ENCODE peak calls at places on chromosomes 2 and 18, in five cellular contexts. U is body of pancreas, M is breast epithelium, A is right lobe of liver, F is transverse colon. B is an unnamed sample.

GRCh38 chr2:240948086-240948485 is 42.0 kb downstream of the CROCC2 start:
- DNase-seq in F (peak; percentile 3), M (peak; percentile 25), A (no peak), U (no peak), B (no peak)

GRCh38 chr2:139175510-139175909 is 395.3 kb upstream of the NXPH2 start:
- DNase-seq in F (no peak), A (no peak), M (no peak), U (no peak), B (no peak)

GRCh38 chr2:72887032-72887835 is at the start of gene SPR:
- DNase-seq in A (peak; percentile 91), M (peak; percentile 68), U (peak; percentile 82), F (peak; percentile 85), B (peak; percentile 74)

GRCh38 chr2:128413014-128413717 is 94.5 kb upstream of the HS6ST1 start:
- DNase-seq in A (no peak), F (no peak), U (no peak), M (no peak), B (no peak)

GRCh38 chr2:3868426-3868825 is 165.1 kb downstream of the DCDC2C start:
- DNase-seq in M (no peak), U (no peak), F (no peak), A (no peak), B (no peak)

GRCh38 chr2:209463226-209463625 is 39.4 kb downstream of the MAP2 start:
- DNase-seq in F (no peak), M (no peak), A (no peak), U (no peak), B (no peak)

GRCh38 chr2:96527990-96528679 is 8.4 kb upstream of the ARID5A start:
- DNase-seq in F (peak; percentile 52), U (no peak), A (peak; percentile 57), M (no peak), B (peak; percentile 62)

GRCh38 chr2:63192169-63192888 is 141.7 kb downstream of the OTX1 start:
- DNase-seq in U (no peak), F (no peak), M (no peak), A (no peak), B (no peak)

GRCh38 chr2:240920783-240921231 is 14.7 kb downstream of the CROCC2 start:
- DNase-seq in M (peak; percentile 38), F (peak; percentile 7), A (peak; percentile 20), U (peak; percentile 11), B (no peak)

GRCh38 chr2:161136696-161137324 is 23.4 kb upstream of the TANK start:
- DNase-seq in M (no peak), F (no peak), A (no peak), U (no peak), B (no peak)
- TF ChIP-seq POLR2A in M (peak; percentile 49), F (peak; percentile 54), A (no peak), U (no peak), B (no peak)

GRCh38 chr2:191846787-191847620 is at the start of gene CAVIN2:
- DNase-seq in F (peak; percentile 50), U (peak; percentile 35), A (peak; percentile 25), M (no peak), B (peak; percentile 48)
- TF ChIP-seq POLR2A in F (peak; percentile 59), U (peak; percentile 25), A (no peak), M (no peak), B (no peak)

GRCh38 chr18:66833646-66834045 is 229.8 kb upstream of the CDH19 start:
- DNase-seq in M (no peak), U (no peak), F (no peak), A (no peak), B (no peak)

GRCh38 chr18:66838340-66838987 is 234.6 kb upstream of the CDH19 start:
- DNase-seq in A (no peak), F (no peak), U (no peak), M (no peak), B (no peak)
- TF ChIP-seq POLR2A in A (no peak), F (no peak), U (no peak), M (no peak), B (no peak)

GRCh38 chr2:206082298-206082843 is 3.6 kb downstream of the INO80D start:
- DNase-seq in F (no peak), M (no peak), U (no peak), A (no peak), B (no peak)

GRCh38 chr2:206083602-206084467 is 2.1 kb downstream of the INO80D start:
- DNase-seq in U (peak; percentile 16), A (peak; percentile 26), M (no peak), F (peak; percentile 47), B (peak; percentile 21)

GRCh38 chr2:206085742-206086445 is at the start of gene INO80D:
- DNase-seq in A (peak; percentile 76), F (peak; percentile 83), M (peak; percentile 65), U (peak; percentile 75), B (peak; percentile 78)

GRCh38 chr2:206084870-206085741 is 868 bp downstream of the INO80D start:
- DNase-seq in F (peak; percentile 44), U (peak; percentile 43), A (peak; percentile 49), M (peak; percentile 53), B (peak; percentile 21)

DNA sequence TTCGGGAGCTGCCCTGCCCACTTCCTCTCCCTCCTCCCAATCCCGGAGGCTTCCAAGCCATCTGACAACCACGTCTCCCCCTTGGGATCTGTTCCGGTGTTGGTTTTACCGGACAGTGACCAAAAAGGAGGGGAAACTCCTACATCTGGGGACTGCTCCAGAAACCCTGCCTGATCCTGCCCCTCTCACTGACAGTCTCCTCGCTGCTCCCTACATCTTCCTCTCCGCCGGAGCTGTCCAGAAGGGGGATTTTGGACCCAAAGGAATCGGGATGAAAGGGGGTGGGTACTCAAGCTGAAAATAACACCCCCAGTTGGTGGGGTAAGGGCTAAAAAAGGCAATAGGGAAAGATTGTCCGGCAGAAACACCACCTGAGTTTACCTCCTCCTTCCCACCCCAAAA is 1.5 kb downstream of the INO80D start:
- DNase-seq in M (peak; percentile 68), F (peak; percentile 67), U (peak; percentile 47), A (peak; percentile 60), B (peak; percentile 78)
- TF ChIP-seq POLR2A in M (peak; percentile 89), F (peak; percentile 59), U (no peak), A (peak; percentile 82), B (peak; percentile 69)

GRCh38 chr2:162343824-162344616 is at the start of gene GCA:
- DNase-seq in M (peak; percentile 98), F (peak; percentile 98), U (peak; percentile 99), A (peak; percentile 98), B (peak; percentile 98)
- TF ChIP-seq POLR2A in M (no peak), F (peak; percentile 70), U (peak; percentile 82), A (peak; percentile 63), B (peak; percentile 50)

GRCh38 chr2:13006829-13007715 is 290.3 kb downstream of the TRIB2 start:
- DNase-seq in U (peak; percentile 65), A (peak; percentile 29), F (peak; percentile 48), M (no peak), B (peak; percentile 58)
- TF ChIP-seq POLR2A in U (no peak), A (no peak), F (no peak), M (no peak), B (no peak)

GRCh38 chr2:207166349-207167128 is 791 bp upstream of the KLF7 start:
- DNase-seq in F (peak; percentile 69), M (peak; percentile 78), U (peak; percentile 80), A (peak; percentile 78), B (peak; percentile 67)
- TF ChIP-seq POLR2A in F (peak; percentile 88), M (peak; percentile 65), U (peak; percentile 98), A (peak; percentile 96), B (peak; percentile 95)

GRCh38 chr2:42797281-42797680 is 4.9 kb upstream of the HAAO start:
- DNase-seq in F (no peak), U (no peak), M (no peak), A (no peak), B (no peak)

GRCh38 chr2:42795275-42795674 is 2.9 kb upstream of the HAAO start:
- DNase-seq in U (no peak), F (no peak), M (no peak), A (no peak), B (no peak)

GRCh38 chr2:42794271-42795046 is 2.1 kb upstream of the HAAO start:
- DNase-seq in U (peak; percentile 62), M (no peak), A (peak; percentile 66), F (peak; percentile 34), B (no peak)

GRCh38 chr2:42796427-42797248 is 4.3 kb upstream of the HAAO start:
- DNase-seq in F (no peak), U (no peak), A (no peak), M (no peak), B (no peak)

GRCh38 chr2:42795871-42796301 is 3.5 kb upstream of the HAAO start:
- DNase-seq in M (no peak), A (peak; percentile 36), U (no peak), F (no peak), B (peak; percentile 39)
- TF ChIP-seq POLR2A in M (no peak), A (no peak), U (no peak), F (no peak), B (no peak)

DNA sequence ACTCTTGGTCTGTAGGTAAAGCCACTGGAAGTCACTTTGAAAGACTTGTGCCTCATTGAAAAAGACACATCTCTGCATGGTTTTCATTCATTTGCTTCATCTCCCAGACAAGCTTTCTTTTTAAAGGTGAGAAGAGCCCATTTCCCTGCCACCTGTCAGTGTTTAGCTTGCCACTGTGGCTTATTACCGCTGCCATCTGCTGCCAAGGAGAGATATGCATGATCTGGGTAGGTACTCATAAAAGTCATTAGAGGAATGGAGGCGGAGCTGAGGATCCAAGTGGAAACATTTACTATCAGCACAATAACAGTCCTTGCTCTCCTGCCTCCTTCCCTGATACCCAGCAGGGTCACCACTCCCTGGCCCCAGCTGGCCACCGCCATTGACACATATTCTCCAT is 390.4 kb downstream of the TSN start:
- DNase-seq in A (no peak), M (no peak), F (no peak), U (no peak), B (no peak)
- TF ChIP-seq POLR2A in A (no peak), M (no peak), F (no peak), U (no peak), B (no peak)

GRCh38 chr18:77168666-77169358 is 36.2 kb upstream of the MBP start:
- DNase-seq in A (no peak), U (no peak), F (no peak), M (no peak), B (no peak)

GRCh38 chr18:77165489-77166415 is 33.2 kb upstream of the MBP start:
- DNase-seq in A (no peak), U (no peak), F (no peak), M (no peak), B (no peak)

GRCh38 chr18:77164762-77165485 is 32.3 kb upstream of the MBP start:
- DNase-seq in M (no peak), U (no peak), A (no peak), F (no peak), B (no peak)

GRCh38 chr18:77167276-77167675 is 34.7 kb upstream of the MBP start:
- DNase-seq in U (no peak), A (no peak), F (no peak), M (no peak), B (no peak)

GRCh38 chr18:77166523-77166922 is 33.9 kb upstream of the MBP start:
- DNase-seq in F (no peak), M (no peak), U (no peak), A (no peak), B (no peak)
- TF ChIP-seq POLR2A in F (no peak), M (no peak), U (no peak), A (no peak), B (no peak)

B was measured in prostate gland.